ENCODE peak calls at places on chromosomes 12 and 14, in ten cellular contexts. U is foreskin fibroblast, S is mucosa of descending colon, X is neural progenitor cell, W is stomach, Z is AG04450, F is heart left ventricle, H is ovary, K is right atrium auricular region, D is Peyer's patch. B is an unnamed sample.

GRCh38 chr14:85732031-85732430 is 202.1 kb downstream of the FLRT2 start:
- DNase-seq in D (no peak), K (no peak), S (no peak), W (no peak), F (no peak), X (no peak), Z (no peak), H (no peak), U (no peak), B (no peak)

GRCh38 chr14:73612339-73613045 is at the start of gene ACOT6:
- DNase-seq in S (peak), W (peak), U (peak), H (peak), D (peak), F (peak), K (peak), X (peak), Z (peak), B (peak)

GRCh38 chr12:23185346-23185745 is 560.4 kb downstream of the ETNK1 start:
- DNase-seq in S (no peak), D (no peak), W (no peak), Z (no peak), X (no peak), U (no peak), F (no peak), H (no peak), K (no peak), B (no peak)

GRCh38 chr14:64726585-64726890 is 22.3 kb downstream of the PLEKHG3 start:
- DNase-seq in X (no peak), D (no peak), F (no peak), U (no peak), Z (no peak), H (peak), W (peak), K (no peak), S (peak), B (no peak)

GRCh38 chr14:32635103-32635719 is 303.5 kb upstream of the NPAS3 start:
- DNase-seq in Z (no peak), X (no peak), F (no peak), H (no peak), W (no peak), S (no peak), D (no peak), U (peak), K (no peak), B (no peak)

GRCh38 chr12:117863004-117863709 is 105.6 kb downstream of the KSR2 start:
- DNase-seq in K (no peak), S (no peak), F (no peak), U (peak), Z (no peak), D (no peak), W (no peak), X (no peak), H (no peak), B (no peak)

GRCh38 chr14:76348898-76349297 is 27.0 kb upstream of the ESRRB start:
- DNase-seq in H (no peak), K (peak), F (no peak), X (peak), U (peak), Z (no peak), D (no peak), W (no peak), S (no peak), B (no peak)

GRCh38 chr14:58465425-58465824 is 37.9 kb downstream of the KIAA0586 start:
- DNase-seq in U (peak), K (no peak), Z (peak), F (no peak), D (no peak), X (no peak), W (no peak), H (no peak), S (no peak), B (no peak)

GRCh38 chr14:65164068-65164824 is 61.9 kb upstream of the MAX start:
- DNase-seq in S (no peak), W (no peak), U (peak), D (no peak), K (no peak), F (no peak), H (no peak), X (peak), Z (no peak), B (no peak)

GRCh38 chr12:106791531-106791930 is 17.0 kb downstream of the RIC8B start:
- DNase-seq in K (no peak), U (no peak), S (no peak), F (no peak), H (no peak), Z (no peak), D (no peak), X (no peak), W (no peak), B (no peak)

GRCh38 chr12:94874086-94874985 is 129.2 kb downstream of the NDUFA12 start:
- DNase-seq in F (no peak), U (peak), S (no peak), X (peak), W (no peak), D (no peak), Z (no peak), H (no peak), K (no peak), B (no peak)

GRCh38 chr12:88816201-88816600 is 235.9 kb upstream of the KITLG start:
- DNase-seq in W (no peak), Z (no peak), X (no peak), H (no peak), F (no peak), U (no peak), D (no peak), S (no peak), K (no peak), B (no peak)

GRCh38 chr12:88471641-88472040 is 108.6 kb downstream of the KITLG start:
- DNase-seq in S (no peak), W (no peak), Z (no peak), U (peak), K (no peak), X (peak), F (no peak), D (no peak), H (no peak), B (no peak)

GRCh38 chr12:124603910-124604775 is 36.7 kb upstream of the NCOR2 start:
- DNase-seq in D (no peak), H (no peak), K (no peak), F (no peak), X (no peak), U (peak), W (no peak), S (peak), Z (no peak), B (no peak)

GRCh38 chr12:132211811-132212210 is 67.6 kb downstream of the NOC4L start:
- DNase-seq in H (no peak), D (no peak), F (peak), U (no peak), Z (no peak), X (no peak), W (no peak), S (no peak), K (no peak), B (no peak)

GRCh38 chr14:42715316-42715715 is 1108.6 kb downstream of the LRFN5 start:
- DNase-seq in H (no peak), K (no peak), Z (peak), W (no peak), S (no peak), U (peak), X (no peak), D (no peak), F (no peak), B (no peak)

GRCh38 chr12:41277019-41277770 is 89.1 kb downstream of the PDZRN4 start:
- DNase-seq in K (no peak), X (peak), Z (peak), H (no peak), W (no peak), F (no peak), S (no peak), D (no peak), U (peak), B (no peak)

DNA sequence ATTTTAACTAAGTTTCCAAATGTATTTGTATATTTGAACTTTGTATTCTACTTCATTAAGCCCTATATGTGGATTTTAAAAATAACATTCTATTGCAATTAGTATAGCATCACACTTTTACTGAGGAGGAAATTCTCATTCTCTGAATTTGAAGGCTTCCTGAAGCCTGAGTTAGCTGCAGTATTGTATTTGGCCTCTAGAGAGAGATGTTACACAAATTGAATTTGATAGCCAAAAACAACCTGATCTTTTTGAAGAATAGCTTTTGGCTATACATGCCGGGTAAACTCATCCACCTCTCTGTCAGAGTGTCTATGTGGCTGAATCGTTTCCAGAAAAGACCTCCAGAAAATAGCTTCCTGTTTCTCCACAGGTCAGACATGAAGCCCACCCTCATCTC is 316.5 kb upstream of the OR4E1 start:
- DNase-seq in U (no peak), Z (no peak), W (no peak), H (no peak), D (no peak), S (no peak), X (peak), F (no peak), K (no peak), B (no peak)
- TF ChIP-seq CTCF in U (no peak), Z (peak), W (no peak), H (no peak), D (peak), S (no peak), X (peak), F (peak), K (peak), B (peak)

DNA sequence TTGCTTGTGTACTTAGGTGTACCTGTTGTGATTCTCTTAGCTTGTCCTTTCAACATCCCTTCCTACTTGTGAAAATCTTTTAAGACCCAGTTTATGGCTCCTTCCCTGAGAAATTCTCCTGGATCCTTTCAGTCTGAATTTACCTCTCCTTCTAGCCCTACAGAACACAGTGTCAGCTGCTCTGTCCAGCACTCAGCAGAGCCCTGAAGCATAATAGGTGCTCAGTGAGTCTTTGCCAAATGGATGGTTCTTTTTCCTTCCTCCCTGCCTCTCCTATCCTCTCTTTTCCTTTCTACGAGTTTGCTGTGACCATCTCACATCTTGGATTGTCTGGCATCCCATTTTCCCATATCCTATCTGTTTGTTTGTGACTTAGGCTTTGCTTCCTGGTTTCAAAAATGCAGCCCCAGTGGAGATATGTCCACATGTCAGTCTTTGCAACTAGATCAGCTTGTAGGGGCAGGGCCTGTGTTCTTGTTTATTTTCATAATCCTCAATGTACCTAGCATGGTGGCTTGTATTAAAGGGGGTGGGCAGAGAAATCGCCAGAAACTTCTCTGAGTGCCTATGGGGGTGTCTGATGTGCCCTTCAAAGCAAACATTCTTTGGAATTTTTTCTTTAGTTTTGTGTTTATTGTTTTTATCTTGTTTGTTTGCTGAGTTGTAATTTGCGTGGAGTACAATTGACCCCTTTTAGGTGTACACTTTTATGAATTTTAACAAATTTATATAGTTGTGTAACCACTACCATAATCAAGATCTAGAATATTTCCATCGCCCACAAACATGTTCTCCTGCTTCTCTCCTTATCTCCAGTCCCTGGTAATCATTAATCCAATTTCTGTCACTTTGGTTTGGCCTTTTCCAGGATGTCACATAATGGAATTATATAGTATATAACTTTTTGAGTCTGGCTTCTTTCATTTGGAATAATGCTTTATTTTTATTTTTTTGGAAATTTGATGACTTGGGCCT is 62.8 kb downstream of the SMOC1 start:
- DNase-seq in F (no peak), K (no peak), S (no peak), H (no peak), U (no peak), D (no peak), X (no peak), W (no peak), Z (no peak), B (no peak)
- TF ChIP-seq CTCF in F (no peak), K (no peak), S (no peak), H (no peak), U (no peak), D (no peak), X (no peak), W (no peak), Z (no peak), B (no peak)

DNA sequence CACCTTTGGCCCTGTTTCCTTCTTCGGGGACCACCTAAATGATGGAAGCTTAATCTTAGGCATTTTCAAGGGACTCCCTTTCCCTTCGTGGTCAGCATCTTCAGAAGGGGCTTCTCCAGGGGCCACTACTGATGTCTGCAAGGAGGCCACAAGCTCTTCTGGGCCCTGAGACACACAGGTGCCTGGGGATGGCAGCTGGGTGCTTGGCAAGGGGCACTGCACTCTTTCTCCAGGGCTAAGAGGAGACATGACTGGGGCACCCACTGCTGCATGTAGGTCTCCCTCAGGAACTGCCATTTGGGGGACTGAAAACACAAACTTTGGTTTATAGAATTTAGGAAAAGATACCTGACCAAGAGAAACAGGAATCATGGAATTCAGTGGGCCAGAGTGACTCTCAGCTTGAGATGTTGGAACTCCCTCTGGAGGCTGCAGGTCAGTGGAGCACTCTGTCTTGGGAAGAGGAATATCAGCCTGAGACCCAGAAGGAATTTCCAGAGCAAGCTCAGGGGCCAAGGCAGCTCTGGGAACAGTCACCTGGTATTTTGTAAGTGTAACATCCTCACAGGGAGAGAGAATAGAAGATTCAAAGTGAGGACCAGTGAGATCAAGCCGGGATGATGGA is 16.0 kb downstream of the PLD4 start:
- DNase-seq in F (no peak), H (no peak), S (no peak), Z (no peak), D (no peak), K (no peak), X (peak), W (no peak), U (no peak), B (no peak)
- TF ChIP-seq CTCF in F (no peak), H (no peak), S (no peak), Z (peak), D (no peak), K (no peak), X (peak), W (no peak), U (no peak), B (no peak)

GRCh38 chr12:57220770-57221168 is 4.2 kb downstream of the NXPH4 start:
- DNase-seq in U (no peak), S (no peak), K (no peak), Z (no peak), X (no peak), F (no peak), H (no peak), D (no peak), W (no peak), B (no peak)
- TF ChIP-seq CTCF in U (no peak), S (no peak), K (no peak), Z (no peak), X (no peak), F (no peak), H (no peak), D (no peak), W (no peak), B (no peak)

DNA sequence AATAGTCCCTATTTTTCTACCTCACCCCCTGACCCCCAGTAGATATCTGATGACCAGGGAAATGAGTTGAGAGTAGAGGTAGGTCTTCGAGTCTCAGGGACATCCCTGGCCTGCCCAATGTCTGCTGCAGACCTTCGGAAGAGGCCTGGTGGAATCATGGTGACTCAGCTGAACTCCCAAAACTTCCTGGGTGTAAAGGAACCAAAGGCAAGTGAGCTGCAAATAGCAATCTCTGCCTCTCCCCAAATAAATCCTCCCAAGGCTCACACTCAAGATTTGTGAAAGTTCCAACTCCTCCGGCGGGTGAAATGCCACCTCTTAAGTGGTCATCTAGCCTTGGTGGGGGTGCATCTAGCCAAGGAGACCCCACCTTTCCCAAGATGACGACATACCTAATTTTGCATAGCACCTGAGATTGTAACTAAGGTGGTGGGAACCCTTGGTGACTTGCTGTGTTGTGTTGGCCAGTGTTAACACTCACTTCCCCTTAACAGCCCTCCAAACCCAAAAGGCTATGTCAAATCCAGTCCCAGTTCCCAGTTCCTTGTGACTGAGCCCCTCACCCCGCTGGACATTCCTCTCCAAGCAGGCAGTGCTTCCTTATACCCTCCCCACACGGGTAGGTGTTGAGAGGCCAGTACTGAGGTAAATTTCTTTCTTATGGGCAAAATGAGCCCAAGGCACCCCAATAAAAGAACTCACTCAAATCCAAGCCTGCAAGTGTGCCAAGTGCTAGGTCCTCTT is 6.2 kb downstream of the ZFP36L1 start:
- DNase-seq in K (peak), S (no peak), D (peak), Z (no peak), X (peak), H (no peak), F (no peak), W (peak), U (peak), B (peak)
- TF ChIP-seq CTCF in K (no peak), S (no peak), D (no peak), Z (no peak), X (no peak), H (no peak), F (no peak), W (no peak), U (no peak), B (no peak)

GRCh38 chr12:57093412-57094193 is 4.7 kb downstream of the NAB2 start:
- DNase-seq in W (peak), Z (peak), F (peak), D (peak), X (peak), H (peak), U (peak), K (peak), S (peak), B (peak)
- TF ChIP-seq CTCF in W (peak), Z (peak), F (peak), D (peak), X (peak), H (no peak), U (peak), K (peak), S (peak), B (no peak)

GRCh38 chr14:45715946-45716345 is 462.9 kb upstream of the MIS18BP1 start:
- DNase-seq in U (peak), W (no peak), H (no peak), S (no peak), X (no peak), F (no peak), K (no peak), D (no peak), Z (no peak), B (no peak)

GRCh38 chr14:45716506-45716905 is 463.5 kb upstream of the MIS18BP1 start:
- DNase-seq in K (no peak), D (no peak), H (no peak), U (peak), W (no peak), Z (no peak), X (peak), F (no peak), S (no peak), B (no peak)
- TF ChIP-seq CTCF in K (no peak), D (no peak), H (no peak), U (no peak), W (no peak), Z (no peak), X (peak), F (no peak), S (no peak), B (no peak)

GRCh38 chr12:121810833-121811433 is 7.1 kb downstream of the SETD1B start:
- DNase-seq in D (no peak), S (no peak), U (peak), Z (no peak), F (no peak), K (no peak), H (no peak), X (no peak), W (no peak), B (no peak)

GRCh38 chr12:121810234-121810817 is 6.5 kb downstream of the SETD1B start:
- DNase-seq in H (no peak), Z (no peak), X (no peak), F (no peak), S (no peak), D (no peak), K (no peak), W (no peak), U (no peak), B (no peak)

GRCh38 chr12:121808623-121809022 is 4.8 kb downstream of the SETD1B start:
- DNase-seq in K (no peak), W (no peak), Z (no peak), X (no peak), S (no peak), D (no peak), U (no peak), F (no peak), H (no peak), B (no peak)

GRCh38 chr12:121807656-121808347 is 4.0 kb downstream of the SETD1B start:
- DNase-seq in W (no peak), D (no peak), Z (no peak), U (no peak), S (peak), H (no peak), X (no peak), F (peak), K (no peak), B (no peak)

GRCh38 chr12:121809712-121810116 is 5.9 kb downstream of the SETD1B start:
- DNase-seq in H (no peak), U (no peak), W (no peak), F (no peak), D (no peak), K (no peak), Z (no peak), S (no peak), X (no peak), B (no peak)
- TF ChIP-seq CTCF in H (no peak), U (no peak), W (no peak), F (no peak), D (no peak), K (no peak), Z (no peak), S (no peak), X (no peak), B (no peak)

B was measured in coronary artery.